ENCODE peak calls at places on chromosome 5, in seven cellular contexts. Q is NCI-H1417; W is cardiac muscle cell; E is stimulated activated CD4-positive, alpha-beta T cell treated with anti-CD3 and anti-CD28 coated beads, TNF-alpha, amount 100 ng/mL, for 1 hour; Y is astrocyte of the spinal cord; C is germinal center; T is osteocyte. O is an unnamed sample.

GRCh38 chr5:180974612-180975315 is 13.9 kb upstream of the BTNL3 start:
- DNase-seq in Q (no peak), W (no peak), E (no peak), Y (no peak), C (no peak), T (no peak), O (no peak)

GRCh38 chr5:106399381-106399780 is 1271.4 kb downstream of the EFNA5 start:
- DNase-seq in Q (no peak), W (no peak), E (no peak), Y (peak; percentile 77), C (no peak), T (no peak), O (no peak)

GRCh38 chr5:59712836-59713487 is 180.6 kb downstream of the PDE4D start:
- DNase-seq in Q (peak; percentile 1), W (no peak), E (no peak), Y (no peak), C (no peak), T (no peak), O (no peak)

GRCh38 chr5:159059722-159060121 is 40.0 kb downstream of the EBF1 start:
- DNase-seq in Q (no peak), W (no peak), E (no peak), Y (no peak), C (peak; percentile 18), T (no peak), O (no peak)

GRCh38 chr5:96796434-96796833 is 11.3 kb downstream of the ERAP1 start:
- DNase-seq in Q (no peak), W (no peak), E (no peak), Y (no peak), C (no peak), T (no peak), O (no peak)

GRCh38 chr5:25881318-25882036 is 1156.9 kb downstream of the CDH9 start:
- DNase-seq in Q (no peak), W (no peak), E (no peak), Y (no peak), C (no peak), T (no peak), O (no peak)

GRCh38 chr5:133685402-133686018 is 73.2 kb upstream of the FSTL4 start:
- DNase-seq in Q (no peak), W (no peak), E (no peak), Y (no peak), C (no peak), T (no peak), O (no peak)

GRCh38 chr5:459562-460412 is 16.8 kb downstream of the EXOC3 start:
- DNase-seq in Q (no peak), W (no peak), E (no peak), Y (no peak), C (no peak), T (no peak), O (no peak)

GRCh38 chr5:9557696-9558095 is 11.8 kb upstream of the SEMA5A start:
- DNase-seq in Q (no peak), W (no peak), E (no peak), Y (peak; percentile 69), C (no peak), T (no peak), O (no peak)